ENCODE peak calls at places on chromosome 13, in five cellular contexts. J, A, M, Q and W are unnamed samples.

GRCh38 chr13:48818495-48818961 is 157.2 kb upstream of the FNDC3A start:
- DNase-seq in J (no peak), A (no peak), M (no peak), Q (no peak), W (no peak)

GRCh38 chr13:29743229-29743786 is 107.1 kb downstream of the UBL3 start:
- DNase-seq in J (no peak), A (no peak), M (peak; percentile 62), Q (peak; percentile 28), W (no peak)

GRCh38 chr13:85538957-85539356 is 260.3 kb downstream of the SLITRK6 start:
- DNase-seq in J (no peak), A (no peak), M (no peak), Q (no peak), W (no peak)

GRCh38 chr13:42769650-42770049 is 11.7 kb upstream of the FAM216B start:
- DNase-seq in J (no peak), A (no peak), M (no peak), Q (no peak), W (no peak)

GRCh38 chr13:34942732-34943674 is 933 bp downstream of the NBEA start:
- DNase-seq in J (no peak), A (no peak), M (peak; percentile 53), Q (peak; percentile 84), W (no peak)

GRCh38 chr13:76965759-76966421 is 17.6 kb downstream of the ACOD1 start:
- DNase-seq in J (no peak), A (no peak), M (peak; percentile 58), Q (no peak), W (no peak)

GRCh38 chr13:114021464-114022308 is 47.8 kb upstream of the C13orf46 start:
- DNase-seq in J (no peak), A (no peak), M (peak; percentile 13), Q (no peak), W (no peak)

GRCh38 chr13:44619651-44620050 is 43.5 kb upstream of the TSC22D1 start:
- DNase-seq in J (no peak), A (no peak), M (no peak), Q (peak; percentile 47), W (no peak)

GRCh38 chr13:30332516-30333165 is 25.3 kb upstream of the KATNAL1 start:
- DNase-seq in J (no peak), A (no peak), M (no peak), Q (no peak), W (no peak)

GRCh38 chr13:93270769-93271753 is 44.5 kb downstream of the GPC6 start:
- DNase-seq in J (no peak), A (no peak), M (no peak), Q (no peak), W (no peak)

GRCh38 chr13:74131206-74131605 is 3.0 kb downstream of the KLF12 start:
- DNase-seq in J (no peak), A (no peak), M (no peak), Q (no peak), W (no peak)

GRCh38 chr13:36831291-36831690 is 12.3 kb downstream of the RFXAP start:
- DNase-seq in J (no peak), A (no peak), M (no peak), Q (no peak), W (no peak)

GRCh38 chr13:25222740-25223139 is 50.7 kb upstream of the AMER2 start:
- DNase-seq in J (no peak), A (no peak), M (no peak), Q (no peak), W (no peak)

GRCh38 chr13:79560954-79561353 is 80.0 kb downstream of the NDFIP2 start:
- DNase-seq in J (no peak), A (no peak), M (no peak), Q (no peak), W (no peak)

GRCh38 chr13:21625366-21625765 is 21.4 kb upstream of the MICU2 start:
- DNase-seq in J (no peak), A (peak; percentile 29), M (no peak), Q (no peak), W (peak; percentile 24)

GRCh38 chr13:45219938-45220375 is 19.1 kb upstream of the KCTD4 start:
- DNase-seq in J (no peak), A (no peak), M (no peak), Q (no peak), W (no peak)

GRCh38 chr13:37602743-37603381 is 4.3 kb upstream of the POSTN start:
- DNase-seq in J (no peak), A (no peak), M (no peak), Q (no peak), W (no peak)

GRCh38 chr13:113089693-113090414 is 15.7 kb upstream of the F7 start:
- DNase-seq in J (no peak), A (no peak), M (no peak), Q (no peak), W (no peak)

GRCh38 chr13:85558118-85558517 is 241.1 kb downstream of the SLITRK6 start:
- DNase-seq in J (no peak), A (no peak), M (no peak), Q (no peak), W (no peak)

GRCh38 chr13:75368167-75368566 is 113.8 kb downstream of the TBC1D4 start:
- DNase-seq in J (no peak), A (no peak), M (peak; percentile 41), Q (no peak), W (no peak)

GRCh38 chr13:112142401-112142930 is 75.5 kb downstream of the SOX1 start:
- DNase-seq in J (no peak), A (no peak), M (no peak), Q (no peak), W (no peak)

GRCh38 chr13:96297360-96297759 is 207.5 kb downstream of the HS6ST3 start:
- DNase-seq in J (no peak), A (no peak), M (no peak), Q (peak; percentile 13), W (no peak)

GRCh38 chr13:59415498-59415897 is 748.2 kb downstream of the DIAPH3 start:
- DNase-seq in J (no peak), A (no peak), M (no peak), Q (no peak), W (no peak)

GRCh38 chr13:45909089-45909488 is 57.5 kb upstream of the SIAH3 start:
- DNase-seq in J (no peak), A (no peak), M (no peak), Q (no peak), W (no peak)

GRCh38 chr13:92838786-92839185 is 387.8 kb upstream of the GPC6 start:
- DNase-seq in J (no peak), A (no peak), M (no peak), Q (no peak), W (no peak)

GRCh38 chr13:50713849-50714248 is 129.6 kb downstream of the DLEU7 start:
- DNase-seq in J (peak; percentile 45), A (no peak), M (no peak), Q (no peak), W (peak; percentile 33)

GRCh38 chr13:50085063-50085462 is 69.8 kb downstream of the KCNRG start:
- DNase-seq in J (peak; percentile 22), A (no peak), M (no peak), Q (peak; percentile 59), W (no peak)

GRCh38 chr13:113184568-113185440 is 23.7 kb downstream of the PCID2 start:
- DNase-seq in J (peak; percentile 47), A (no peak), M (no peak), Q (no peak), W (peak; percentile 50)

GRCh38 chr13:101915333-101915732 is 462.9 kb downstream of the ITGBL1 start:
- DNase-seq in J (no peak), A (no peak), M (no peak), Q (peak; percentile 42), W (no peak)

DNA sequence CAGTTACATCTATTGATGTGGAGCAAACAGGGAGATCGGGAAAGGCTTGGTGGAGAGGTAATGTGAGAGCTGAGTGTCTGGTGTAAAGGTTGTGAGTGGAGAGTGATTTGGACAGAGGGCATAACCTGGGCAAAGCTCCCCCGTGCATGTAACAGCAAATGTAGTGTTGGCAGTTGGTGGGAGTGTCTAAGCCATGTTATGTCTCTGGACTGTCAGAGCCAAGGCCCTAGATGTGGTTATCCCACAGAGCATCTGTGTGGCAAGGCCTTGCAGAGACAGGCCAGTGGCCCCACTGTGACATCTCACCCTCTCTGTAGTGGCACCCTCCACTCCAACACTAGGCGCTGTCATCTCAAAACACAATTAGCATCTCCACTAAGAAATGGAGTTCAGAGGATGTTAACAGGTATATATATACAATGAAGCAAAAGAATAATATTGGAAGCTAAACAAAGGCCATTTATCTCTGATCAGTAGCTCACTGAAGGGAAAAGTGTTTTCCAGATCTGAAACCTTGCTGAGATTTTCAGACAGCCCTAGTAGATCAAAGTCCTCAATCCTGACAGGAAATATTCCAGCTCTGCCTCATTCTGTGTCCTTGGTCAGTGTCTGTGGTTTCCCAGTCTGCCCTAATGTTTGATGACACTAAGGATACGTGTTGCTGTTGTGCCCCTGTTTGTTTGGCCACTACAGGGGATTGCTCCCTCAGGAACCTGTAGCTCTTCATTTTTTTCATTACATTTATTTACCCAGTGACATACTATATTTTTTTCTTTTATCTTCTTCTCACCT is 20.2 kb downstream of the POLR1D start:
- DNase-seq in J (no peak), A (no peak), M (no peak), Q (no peak), W (no peak)
- H3K4me3 ChIP-seq in J (no peak overlapping the region), A (no peak overlapping the region), M (no peak overlapping the region), Q (no peak overlapping the region), W (no peak overlapping the region)

DNA sequence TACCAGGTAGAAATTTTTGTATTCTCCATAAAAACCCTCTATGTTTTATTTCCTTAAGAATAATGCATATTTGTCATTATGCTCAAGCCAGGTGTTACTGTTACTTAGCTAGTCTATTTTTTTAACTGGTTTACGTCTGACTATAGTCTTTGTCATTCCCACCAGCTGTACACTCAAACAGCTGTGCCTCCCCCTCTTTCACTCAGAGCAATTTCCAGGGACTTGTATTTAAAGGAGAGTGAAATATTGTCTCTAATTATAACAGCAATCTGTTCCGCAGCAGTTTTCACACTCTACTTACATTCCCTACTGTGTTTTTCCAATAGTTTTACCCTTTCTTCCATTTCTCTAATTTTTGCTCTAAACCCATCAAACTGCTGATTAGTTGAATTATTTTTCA is 813.6 kb upstream of the MIR17HG start:
- DNase-seq in J (no peak), A (no peak), M (no peak), Q (no peak), W (no peak)
- H3K9me3 ChIP-seq in J (no peaks in the 10 kb centered on the region), A (no peaks in the 10 kb centered on the region), M (no peaks in the 10 kb centered on the region), Q (no peaks in the 10 kb centered on the region), W (peaks cover 3% of the 10 kb centered on the region)

GRCh38 chr13:109355875-109356428 is 430.4 kb downstream of the IRS2 start:
- DNase-seq in J (no peak), A (no peak), M (no peak), Q (no peak), W (no peak)
- H3K27ac ChIP-seq in J (no peak overlapping the region), A (no peak overlapping the region), M (no peak overlapping the region), Q (no peak overlapping the region), W (no peak overlapping the region)

GRCh38 chr13:41005709-41006108 is 13.4 kb downstream of the ELF1 start:
- DNase-seq in J (no peak), A (no peak), M (no peak), Q (no peak), W (no peak)
- H3K4me3 ChIP-seq in J (peak overlapping the region; percentile 24), A (no peak overlapping the region), M (no peak overlapping the region), Q (no peak overlapping the region), W (no peak overlapping the region)